ENCODE peak calls at places on chromosomes 6 and 20, in seven cellular contexts. One of them, this sample, is unnamed.
A peak's percentile ranks its signal among the peaks of the same experiment; 100 is the strongest.

GRCh38 chr6:2920671-2921112 is 17.6 kb upstream of the SERPINB9 start:
- DNase-seq in endothelial cell: no peak
- DNase-seq in type B pancreatic cell: no peak
- DNase-seq in left lung: no peak
- DNase-seq in GM12865: no peak
- DNase-seq in astrocyte of the cerebellum: no peak
- DNase-seq in nephron progenitor cell: no peak
- DNase-seq in this sample: no peak

GRCh38 chr6:158057213-158057987 is 75.7 kb downstream of the SYNJ2 start:
- DNase-seq in endothelial cell: no peak
- DNase-seq in nephron progenitor cell: no peak
- DNase-seq in type B pancreatic cell: no peak
- DNase-seq in GM12865: no peak
- DNase-seq in left lung: no peak
- DNase-seq in astrocyte of the cerebellum: peak; percentile 82
- DNase-seq in this sample: peak; percentile 58

GRCh38 chr20:48772183-48772976 is 55.4 kb downstream of the PREX1 start:
- DNase-seq in nephron progenitor cell: no peak
- DNase-seq in type B pancreatic cell: no peak
- DNase-seq in endothelial cell: peak; percentile 17
- DNase-seq in left lung: peak; percentile 92
- DNase-seq in GM12865: peak; percentile 41
- DNase-seq in astrocyte of the cerebellum: no peak
- DNase-seq in this sample: no peak

GRCh38 chr6:40355532-40355931 is 231.6 kb downstream of the LRFN2 start:
- DNase-seq in astrocyte of the cerebellum: no peak
- DNase-seq in type B pancreatic cell: peak; percentile 32
- DNase-seq in GM12865: no peak
- DNase-seq in nephron progenitor cell: no peak
- DNase-seq in left lung: no peak
- DNase-seq in endothelial cell: no peak
- DNase-seq in this sample: no peak

GRCh38 chr6:2055914-2056313 is 189.5 kb downstream of the GMDS start:
- DNase-seq in GM12865: no peak
- DNase-seq in astrocyte of the cerebellum: no peak
- DNase-seq in endothelial cell: no peak
- DNase-seq in nephron progenitor cell: no peak
- DNase-seq in left lung: no peak
- DNase-seq in type B pancreatic cell: no peak
- DNase-seq in this sample: no peak

GRCh38 chr20:46870041-46870440 is 24.6 kb upstream of the EYA2 start:
- DNase-seq in astrocyte of the cerebellum: no peak
- DNase-seq in type B pancreatic cell: no peak
- DNase-seq in nephron progenitor cell: no peak
- DNase-seq in left lung: no peak
- DNase-seq in endothelial cell: no peak
- DNase-seq in GM12865: no peak
- DNase-seq in this sample: no peak

GRCh38 chr6:21263531-21264287 is 329.8 kb upstream of the SOX4 start:
- DNase-seq in type B pancreatic cell: no peak
- DNase-seq in endothelial cell: no peak
- DNase-seq in GM12865: peak; percentile 56
- DNase-seq in left lung: no peak
- DNase-seq in astrocyte of the cerebellum: no peak
- DNase-seq in nephron progenitor cell: no peak
- DNase-seq in this sample: peak; percentile 67

GRCh38 chr6:41655706-41656668 is 17.7 kb downstream of the MDFI start:
- DNase-seq in GM12865: no peak
- DNase-seq in left lung: no peak
- DNase-seq in type B pancreatic cell: no peak
- DNase-seq in astrocyte of the cerebellum: no peak
- DNase-seq in nephron progenitor cell: no peak
- DNase-seq in endothelial cell: peak; percentile 50
- DNase-seq in this sample: no peak

GRCh38 chr20:57095426-57095825 is 171.0 kb downstream of the BMP7 start:
- DNase-seq in astrocyte of the cerebellum: no peak
- DNase-seq in GM12865: no peak
- DNase-seq in left lung: no peak
- DNase-seq in endothelial cell: no peak
- DNase-seq in type B pancreatic cell: no peak
- DNase-seq in nephron progenitor cell: no peak
- DNase-seq in this sample: no peak

GRCh38 chr6:57173886-57174510 is 1.9 kb downstream of the BAG2 start:
- DNase-seq in GM12865: peak; percentile 3
- DNase-seq in endothelial cell: no peak
- DNase-seq in left lung: no peak
- DNase-seq in nephron progenitor cell: no peak
- DNase-seq in astrocyte of the cerebellum: peak; percentile 35
- DNase-seq in type B pancreatic cell: no peak
- DNase-seq in this sample: no peak

GRCh38 chr6:57174511-57174907 is 2.4 kb downstream of the BAG2 start:
- DNase-seq in astrocyte of the cerebellum: no peak
- DNase-seq in left lung: no peak
- DNase-seq in nephron progenitor cell: no peak
- DNase-seq in endothelial cell: no peak
- DNase-seq in type B pancreatic cell: no peak
- DNase-seq in GM12865: no peak
- DNase-seq in this sample: no peak

GRCh38 chr6:57177545-57178225 is 5.6 kb downstream of the BAG2 start:
- DNase-seq in nephron progenitor cell: no peak
- DNase-seq in left lung: no peak
- DNase-seq in astrocyte of the cerebellum: no peak
- DNase-seq in endothelial cell: no peak
- DNase-seq in type B pancreatic cell: no peak
- DNase-seq in GM12865: no peak
- DNase-seq in this sample: no peak

GRCh38 chr6:57173056-57173885 is 1.1 kb downstream of the BAG2 start:
- DNase-seq in nephron progenitor cell: peak; percentile 16
- DNase-seq in type B pancreatic cell: no peak
- DNase-seq in astrocyte of the cerebellum: no peak
- DNase-seq in GM12865: peak; percentile 68
- DNase-seq in endothelial cell: no peak
- DNase-seq in left lung: no peak
- DNase-seq in this sample: peak; percentile 40

GRCh38 chr6:57172136-57173055 is at the start of gene BAG2:
- DNase-seq in endothelial cell: peak; percentile 77
- DNase-seq in type B pancreatic cell: peak; percentile 85
- DNase-seq in astrocyte of the cerebellum: peak; percentile 58
- DNase-seq in GM12865: peak; percentile 96
- DNase-seq in left lung: peak; percentile 93
- DNase-seq in nephron progenitor cell: peak; percentile 84
- DNase-seq in this sample: peak; percentile 92
- TF ChIP-seq CTCF in endothelial cell: peak; percentile 10
- TF ChIP-seq CTCF in type B pancreatic cell: peak; percentile 54
- TF ChIP-seq CTCF in astrocyte of the cerebellum: peak; percentile 20
- TF ChIP-seq CTCF in GM12865: peak; percentile 12
- TF ChIP-seq CTCF in left lung: peak; percentile 29
- TF ChIP-seq CTCF in nephron progenitor cell: no peak
- TF ChIP-seq CTCF in this sample: peak; percentile 11

GRCh38 chr6:137776786-137777185 is 90.3 kb upstream of the TNFAIP3 start:
- DNase-seq in endothelial cell: no peak
- DNase-seq in left lung: no peak
- DNase-seq in type B pancreatic cell: no peak
- DNase-seq in astrocyte of the cerebellum: no peak
- DNase-seq in GM12865: no peak
- DNase-seq in nephron progenitor cell: no peak
- DNase-seq in this sample: no peak
- TF ChIP-seq CTCF in endothelial cell: no peak
- TF ChIP-seq CTCF in left lung: no peak
- TF ChIP-seq CTCF in type B pancreatic cell: no peak
- TF ChIP-seq CTCF in astrocyte of the cerebellum: no peak
- TF ChIP-seq CTCF in GM12865: no peak
- TF ChIP-seq CTCF in nephron progenitor cell: no peak
- TF ChIP-seq CTCF in this sample: no peak

GRCh38 chr20:22101606-22102005 is 396.1 kb downstream of the PAX1 start:
- DNase-seq in left lung: no peak
- DNase-seq in endothelial cell: no peak
- DNase-seq in astrocyte of the cerebellum: no peak
- DNase-seq in type B pancreatic cell: no peak
- DNase-seq in nephron progenitor cell: no peak
- DNase-seq in GM12865: no peak
- DNase-seq in this sample: no peak
- TF ChIP-seq CTCF in left lung: no peak
- TF ChIP-seq CTCF in endothelial cell: no peak
- TF ChIP-seq CTCF in astrocyte of the cerebellum: no peak
- TF ChIP-seq CTCF in type B pancreatic cell: no peak
- TF ChIP-seq CTCF in nephron progenitor cell: no peak
- TF ChIP-seq CTCF in GM12865: no peak
- TF ChIP-seq CTCF in this sample: no peak

GRCh38 chr20:10201321-10201870 is 17.2 kb upstream of the SNAP25 start:
- DNase-seq in GM12865: no peak
- DNase-seq in nephron progenitor cell: no peak
- DNase-seq in astrocyte of the cerebellum: peak; percentile 68
- DNase-seq in left lung: no peak
- DNase-seq in type B pancreatic cell: no peak
- DNase-seq in endothelial cell: no peak
- DNase-seq in this sample: no peak
- TF ChIP-seq CTCF in GM12865: no peak
- TF ChIP-seq CTCF in nephron progenitor cell: no peak
- TF ChIP-seq CTCF in astrocyte of the cerebellum: no peak
- TF ChIP-seq CTCF in left lung: no peak
- TF ChIP-seq CTCF in type B pancreatic cell: no peak
- TF ChIP-seq CTCF in endothelial cell: no peak
- TF ChIP-seq CTCF in this sample: no peak

GRCh38 chr6:45663181-45664180 is 285.7 kb upstream of the SUPT3H start:
- DNase-seq in GM12865: no peak
- DNase-seq in type B pancreatic cell: peak; percentile 75
- DNase-seq in left lung: peak; percentile 83
- DNase-seq in endothelial cell: peak; percentile 49
- DNase-seq in astrocyte of the cerebellum: no peak
- DNase-seq in nephron progenitor cell: peak; percentile 71
- DNase-seq in this sample: no peak
- TF ChIP-seq CTCF in GM12865: no peak
- TF ChIP-seq CTCF in type B pancreatic cell: peak; percentile 55
- TF ChIP-seq CTCF in left lung: no peak
- TF ChIP-seq CTCF in endothelial cell: no peak
- TF ChIP-seq CTCF in astrocyte of the cerebellum: no peak
- TF ChIP-seq CTCF in nephron progenitor cell: no peak
- TF ChIP-seq CTCF in this sample: no peak

DNA sequence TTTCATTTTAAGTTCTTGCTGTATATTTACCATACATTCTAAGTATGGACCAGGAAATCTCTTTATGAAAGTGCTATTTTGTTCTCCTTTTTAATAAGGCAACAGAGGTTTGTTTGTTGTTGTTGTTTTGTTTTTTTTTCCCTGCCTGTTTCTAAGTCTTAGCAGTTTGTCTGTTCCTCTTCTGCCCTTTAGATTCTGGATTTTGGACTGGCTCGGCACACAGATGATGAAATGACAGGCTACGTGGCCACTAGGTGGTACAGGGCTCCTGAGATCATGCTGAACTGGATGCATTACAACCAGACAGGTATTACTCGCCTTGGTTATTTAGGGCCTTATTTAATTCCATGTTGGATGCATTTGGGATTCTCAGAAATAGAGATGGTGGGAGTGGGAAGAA is 48.0 kb downstream of the MAPK14 start:
- DNase-seq in type B pancreatic cell: no peak
- DNase-seq in GM12865: peak; percentile 6
- DNase-seq in left lung: no peak
- DNase-seq in astrocyte of the cerebellum: no peak
- DNase-seq in endothelial cell: no peak
- DNase-seq in nephron progenitor cell: no peak
- DNase-seq in this sample: no peak
- TF ChIP-seq CTCF in type B pancreatic cell: peak; percentile 45
- TF ChIP-seq CTCF in GM12865: peak; percentile 19
- TF ChIP-seq CTCF in left lung: no peak
- TF ChIP-seq CTCF in astrocyte of the cerebellum: peak; percentile 18
- TF ChIP-seq CTCF in endothelial cell: no peak
- TF ChIP-seq CTCF in nephron progenitor cell: no peak
- TF ChIP-seq CTCF in this sample: no peak

GRCh38 chr20:51611625-51611890 is 69.0 kb upstream of the NFATC2 start:
- DNase-seq in astrocyte of the cerebellum: no peak
- DNase-seq in left lung: no peak
- DNase-seq in GM12865: no peak
- DNase-seq in nephron progenitor cell: no peak
- DNase-seq in endothelial cell: no peak
- DNase-seq in type B pancreatic cell: no peak
- DNase-seq in this sample: no peak
- TF ChIP-seq CTCF in astrocyte of the cerebellum: no peak
- TF ChIP-seq CTCF in left lung: no peak
- TF ChIP-seq CTCF in GM12865: no peak
- TF ChIP-seq CTCF in nephron progenitor cell: no peak
- TF ChIP-seq CTCF in endothelial cell: no peak
- TF ChIP-seq CTCF in type B pancreatic cell: no peak
- TF ChIP-seq CTCF in this sample: no peak